ENCODE peak calls at places on chromosomes 16 and 17, in eight cellular contexts. One of them, this sample, is unnamed.

GRCh38 chr17:39132192-39132600 is 19.2 kb downstream of the PLXDC1 start:
- DNase-seq in heart right ventricle: peak
- DNase-seq in left ventricle myocardium inferior: no peak
- DNase-seq in uterus: peak
- DNase-seq in mammary epithelial cell: peak
- DNase-seq in fibroblast of lung: peak
- DNase-seq in lung: no peak
- DNase-seq in brain microvascular endothelial cell: peak
- DNase-seq in this sample: peak

GRCh38 chr17:70168979-70169706 is at the start of gene KCNJ2:
- DNase-seq in heart right ventricle: peak
- DNase-seq in left ventricle myocardium inferior: peak
- DNase-seq in uterus: peak
- DNase-seq in mammary epithelial cell: peak
- DNase-seq in fibroblast of lung: peak
- DNase-seq in lung: peak
- DNase-seq in brain microvascular endothelial cell: peak
- DNase-seq in this sample: no peak

GRCh38 chr16:31216552-31217530 is at the start of gene PYDC1:
- DNase-seq in heart right ventricle: peak
- DNase-seq in left ventricle myocardium inferior: no peak
- DNase-seq in uterus: no peak
- DNase-seq in mammary epithelial cell: no peak
- DNase-seq in fibroblast of lung: no peak
- DNase-seq in lung: no peak
- DNase-seq in brain microvascular endothelial cell: no peak
- DNase-seq in this sample: no peak

GRCh38 chr16:72997141-72997542 is 50.8 kb downstream of the ZFHX3 start:
- DNase-seq in heart right ventricle: no peak
- DNase-seq in left ventricle myocardium inferior: no peak
- DNase-seq in uterus: peak
- DNase-seq in mammary epithelial cell: peak
- DNase-seq in fibroblast of lung: peak
- DNase-seq in lung: peak
- DNase-seq in brain microvascular endothelial cell: no peak
- DNase-seq in this sample: no peak

GRCh38 chr16:85375282-85375681 is 237.8 kb upstream of the GSE1 start:
- DNase-seq in heart right ventricle: no peak
- DNase-seq in left ventricle myocardium inferior: no peak
- DNase-seq in uterus: no peak
- DNase-seq in mammary epithelial cell: no peak
- DNase-seq in fibroblast of lung: no peak
- DNase-seq in lung: no peak
- DNase-seq in brain microvascular endothelial cell: no peak
- DNase-seq in this sample: no peak

GRCh38 chr16:71479420-71479819 is 9.7 kb downstream of the ZNF19 start:
- DNase-seq in heart right ventricle: no peak
- DNase-seq in left ventricle myocardium inferior: no peak
- DNase-seq in uterus: no peak
- DNase-seq in mammary epithelial cell: no peak
- DNase-seq in fibroblast of lung: peak
- DNase-seq in lung: no peak
- DNase-seq in brain microvascular endothelial cell: no peak
- DNase-seq in this sample: no peak

GRCh38 chr16:86740817-86741799 is 162.8 kb downstream of the FOXL1 start:
- DNase-seq in heart right ventricle: peak
- DNase-seq in left ventricle myocardium inferior: peak
- DNase-seq in uterus: no peak
- DNase-seq in mammary epithelial cell: no peak
- DNase-seq in fibroblast of lung: peak
- DNase-seq in lung: no peak
- DNase-seq in brain microvascular endothelial cell: peak
- DNase-seq in this sample: no peak

GRCh38 chr17:213286-214105 is 32.0 kb upstream of the DOC2B start:
- DNase-seq in heart right ventricle: no peak
- DNase-seq in left ventricle myocardium inferior: no peak
- DNase-seq in uterus: no peak
- DNase-seq in mammary epithelial cell: no peak
- DNase-seq in fibroblast of lung: no peak
- DNase-seq in lung: no peak
- DNase-seq in brain microvascular endothelial cell: no peak
- DNase-seq in this sample: no peak

GRCh38 chr17:29837531-29837930 is 92.5 kb downstream of the SSH2 start:
- DNase-seq in heart right ventricle: no peak
- DNase-seq in left ventricle myocardium inferior: no peak
- DNase-seq in uterus: no peak
- DNase-seq in mammary epithelial cell: no peak
- DNase-seq in fibroblast of lung: no peak
- DNase-seq in lung: no peak
- DNase-seq in brain microvascular endothelial cell: no peak
- DNase-seq in this sample: no peak

GRCh38 chr16:69514366-69514765 is 51.4 kb upstream of the NFAT5 start:
- DNase-seq in heart right ventricle: no peak
- DNase-seq in left ventricle myocardium inferior: no peak
- DNase-seq in uterus: no peak
- DNase-seq in mammary epithelial cell: peak
- DNase-seq in fibroblast of lung: no peak
- DNase-seq in lung: no peak
- DNase-seq in brain microvascular endothelial cell: no peak
- DNase-seq in this sample: no peak

GRCh38 chr17:48589831-48590602 is at the start of gene HOXB3:
- DNase-seq in heart right ventricle: no peak
- DNase-seq in left ventricle myocardium inferior: no peak
- DNase-seq in uterus: no peak
- DNase-seq in mammary epithelial cell: no peak
- DNase-seq in fibroblast of lung: peak
- DNase-seq in lung: no peak
- DNase-seq in brain microvascular endothelial cell: no peak
- DNase-seq in this sample: no peak
- H3K4me3 ChIP-seq in heart right ventricle: no peak
- H3K4me3 ChIP-seq in left ventricle myocardium inferior: no peak
- H3K4me3 ChIP-seq in uterus: no peak
- H3K4me3 ChIP-seq in mammary epithelial cell: no peak
- H3K4me3 ChIP-seq in fibroblast of lung: peak
- H3K4me3 ChIP-seq in lung: peak
- H3K4me3 ChIP-seq in brain microvascular endothelial cell: no peak
- H3K4me3 ChIP-seq in this sample: peak

DNA sequence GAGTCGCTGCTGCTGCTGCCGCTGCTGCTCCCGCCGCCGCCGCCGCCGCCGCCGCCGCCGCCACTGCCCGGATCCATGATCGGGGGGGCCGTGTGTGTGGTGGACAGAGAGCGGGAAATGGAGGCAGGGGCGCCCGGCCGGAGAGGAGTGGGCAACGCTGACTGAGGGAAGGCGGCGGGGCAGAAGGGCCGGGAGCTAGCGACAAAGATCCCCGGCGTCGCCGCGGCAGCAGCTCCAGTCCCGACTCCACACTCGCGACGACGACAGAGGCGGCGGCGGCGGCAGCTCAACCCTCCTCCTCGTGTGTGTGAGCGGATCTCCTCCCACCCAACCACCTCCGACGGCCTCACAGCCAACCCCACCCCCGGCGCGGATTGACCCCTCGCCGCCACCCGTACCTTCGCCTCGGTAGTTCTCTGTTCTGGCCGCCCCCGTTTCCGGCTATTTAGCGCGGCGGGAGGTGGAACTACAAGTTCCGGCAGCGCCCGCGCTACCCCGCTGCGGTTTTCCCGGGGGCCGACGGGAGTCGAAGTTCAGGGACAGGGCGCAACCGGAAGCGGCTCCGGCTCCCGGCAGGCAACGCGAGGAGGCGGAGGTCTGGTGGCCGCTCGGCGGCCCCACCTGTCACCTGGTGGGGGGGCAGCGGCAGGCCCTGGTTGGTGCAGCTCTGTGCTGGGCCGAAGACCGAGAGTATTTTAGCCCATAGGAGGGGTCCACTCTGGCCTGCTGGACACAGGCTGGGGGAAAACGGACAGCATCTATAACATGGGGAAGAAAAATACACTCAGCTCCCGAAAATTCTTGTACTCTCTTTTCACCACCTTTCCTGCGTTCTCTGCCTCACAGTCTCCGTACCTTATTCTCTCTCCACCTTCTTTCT is at the start of gene GSPT1:
- DNase-seq in heart right ventricle: peak
- DNase-seq in left ventricle myocardium inferior: peak
- DNase-seq in uterus: peak
- DNase-seq in mammary epithelial cell: peak
- DNase-seq in fibroblast of lung: peak
- DNase-seq in lung: peak
- DNase-seq in brain microvascular endothelial cell: peak
- DNase-seq in this sample: peak
- TF ChIP-seq CTCF in heart right ventricle: peak
- TF ChIP-seq CTCF in left ventricle myocardium inferior: peak
- TF ChIP-seq CTCF in uterus: no peak
- TF ChIP-seq CTCF in mammary epithelial cell: no peak
- TF ChIP-seq CTCF in fibroblast of lung: no peak
- TF ChIP-seq CTCF in lung: no peak
- TF ChIP-seq CTCF in brain microvascular endothelial cell: no peak
- TF ChIP-seq CTCF in this sample: no peak

DNA sequence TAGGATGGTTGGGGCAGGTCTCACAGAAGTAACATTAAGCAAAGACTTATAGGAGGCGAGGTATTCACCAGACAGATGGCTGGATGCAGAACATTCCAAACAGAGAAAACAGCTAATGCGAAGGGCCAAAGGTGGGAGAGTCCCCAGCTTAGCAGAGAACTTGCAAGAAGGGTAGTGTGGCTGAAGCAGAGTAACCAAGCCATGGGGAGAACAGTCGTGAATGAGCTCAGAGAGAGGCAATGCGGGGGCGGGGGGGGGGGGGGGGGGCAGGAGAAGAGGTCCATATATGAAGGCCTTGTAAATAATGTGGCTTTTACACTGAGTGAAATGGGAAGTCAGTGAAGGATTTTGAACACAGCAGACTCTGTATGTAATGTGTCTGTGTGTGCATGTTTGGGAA is 81.3 kb downstream of the SMG6 start:
- DNase-seq in heart right ventricle: no peak
- DNase-seq in left ventricle myocardium inferior: no peak
- DNase-seq in uterus: no peak
- DNase-seq in mammary epithelial cell: no peak
- DNase-seq in fibroblast of lung: no peak
- DNase-seq in lung: no peak
- DNase-seq in brain microvascular endothelial cell: no peak
- DNase-seq in this sample: no peak
- H3K27ac ChIP-seq in heart right ventricle: peak
- H3K27ac ChIP-seq in left ventricle myocardium inferior: peak
- H3K27ac ChIP-seq in uterus: peak
- H3K27ac ChIP-seq in mammary epithelial cell: no peak
- H3K27ac ChIP-seq in fibroblast of lung: peak
- H3K27ac ChIP-seq in lung: peak
- H3K27ac ChIP-seq in brain microvascular endothelial cell: peak
- H3K27ac ChIP-seq in this sample: no peak

GRCh38 chr16:47463771-47464624 is 2.9 kb downstream of the PHKB start:
- DNase-seq in heart right ventricle: no peak
- DNase-seq in left ventricle myocardium inferior: no peak
- DNase-seq in uterus: no peak
- DNase-seq in mammary epithelial cell: peak
- DNase-seq in fibroblast of lung: no peak
- DNase-seq in lung: no peak
- DNase-seq in brain microvascular endothelial cell: no peak
- DNase-seq in this sample: no peak
- H3K4me3 ChIP-seq in heart right ventricle: no peak
- H3K4me3 ChIP-seq in left ventricle myocardium inferior: no peak
- H3K4me3 ChIP-seq in uterus: no peak
- H3K4me3 ChIP-seq in mammary epithelial cell: no peak
- H3K4me3 ChIP-seq in fibroblast of lung: no peak
- H3K4me3 ChIP-seq in lung: no peak
- H3K4me3 ChIP-seq in brain microvascular endothelial cell: no peak
- H3K4me3 ChIP-seq in this sample: no peak